ENCODE peak calls at places on chromosomes 2 and 18, in five cellular contexts. E is H9, C is trophoblast cell, I is neuronal stem cell, D is H1. M is an unnamed sample.

GRCh38 chr2:227370087-227370486 is 9.0 kb downstream of the TM4SF20 start:
- DNase-seq in C (no peak), D (no peak), I (no peak), E (no peak), M (no peak)

GRCh38 chr2:69559696-69560482 is 83.7 kb downstream of the AAK1 start:
- DNase-seq in C (peak; percentile 68), D (peak; percentile 15), I (peak; percentile 63), E (peak; percentile 51), M (peak; percentile 71)

GRCh38 chr2:120381661-120382060 is 35.7 kb downstream of the INHBB start:
- DNase-seq in C (no peak), I (no peak), D (no peak), E (no peak), M (no peak)

GRCh38 chr2:219082332-219082958 is 21.7 kb upstream of the IHH start:
- DNase-seq in D (no peak), C (no peak), E (no peak), I (no peak), M (no peak)

GRCh38 chr2:165401285-165401852 is 68.1 kb upstream of the CSRNP3 start:
- DNase-seq in D (no peak), E (no peak), C (no peak), I (peak; percentile 52), M (peak; percentile 71)

GRCh38 chr2:203650860-203651613 is 55.4 kb upstream of the CD28 start:
- DNase-seq in C (no peak), E (no peak), I (no peak), D (no peak), M (peak; percentile 71)

GRCh38 chr2:37672104-37672869 is 845 bp upstream of the CDC42EP3 start:
- DNase-seq in C (peak; percentile 93), E (peak; percentile 97), D (peak; percentile 91), I (peak; percentile 97), M (peak; percentile 93)

GRCh38 chr2:55365303-55365702 is 54.4 kb downstream of the CCDC88A start:
- DNase-seq in I (no peak), C (no peak), D (no peak), E (no peak), M (no peak)

GRCh38 chr18:5294113-5294617 is 1.4 kb downstream of the ZBTB14 start:
- DNase-seq in E (no peak), C (no peak), D (no peak), I (no peak), M (no peak)

GRCh38 chr2:84768840-84769239 is 112.0 kb downstream of the TRABD2A start:
- DNase-seq in C (no peak), E (no peak), I (no peak), D (no peak), M (no peak)

GRCh38 chr18:59301974-59302373 is 16.5 kb downstream of the CPLX4 start:
- DNase-seq in E (no peak), D (no peak), I (no peak), C (no peak), M (no peak)

DNA sequence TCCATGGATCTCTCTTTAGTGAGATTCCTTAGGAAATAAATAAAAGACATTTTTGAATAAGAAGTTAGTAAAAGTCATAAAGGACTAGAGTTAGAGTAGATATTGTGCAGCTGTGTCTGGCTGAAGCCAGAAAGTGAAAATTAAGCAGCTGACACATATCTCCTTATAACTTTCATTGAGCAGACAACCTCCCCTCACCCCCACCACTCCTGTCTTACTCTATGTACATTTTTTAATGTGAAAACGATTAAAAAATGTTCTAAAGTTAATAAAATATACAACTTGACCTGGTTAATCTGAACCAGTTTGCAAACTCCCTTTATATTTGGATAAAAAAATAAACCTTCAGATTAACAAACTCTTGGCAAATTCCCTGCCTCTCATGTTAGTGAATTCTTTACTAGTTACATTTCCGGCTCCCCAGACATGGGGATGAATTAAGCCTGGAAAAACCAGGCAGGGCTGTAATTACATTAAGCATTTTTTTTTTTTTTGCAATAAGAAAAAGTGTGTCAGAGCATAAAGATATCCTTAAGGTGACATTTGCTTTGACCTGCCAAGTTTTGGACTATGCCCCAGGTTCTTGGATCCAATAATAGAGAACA is 462.9 kb downstream of the MEIS1 start:
- DNase-seq in C (no peak), D (no peak), I (no peak), E (no peak), M (no peak)
- H2BK5ac ChIP-seq in C (no peak overlapping the region), D (no peak overlapping the region), I (no peak overlapping the region), E (no peak overlapping the region), M (no peak overlapping the region)

DNA sequence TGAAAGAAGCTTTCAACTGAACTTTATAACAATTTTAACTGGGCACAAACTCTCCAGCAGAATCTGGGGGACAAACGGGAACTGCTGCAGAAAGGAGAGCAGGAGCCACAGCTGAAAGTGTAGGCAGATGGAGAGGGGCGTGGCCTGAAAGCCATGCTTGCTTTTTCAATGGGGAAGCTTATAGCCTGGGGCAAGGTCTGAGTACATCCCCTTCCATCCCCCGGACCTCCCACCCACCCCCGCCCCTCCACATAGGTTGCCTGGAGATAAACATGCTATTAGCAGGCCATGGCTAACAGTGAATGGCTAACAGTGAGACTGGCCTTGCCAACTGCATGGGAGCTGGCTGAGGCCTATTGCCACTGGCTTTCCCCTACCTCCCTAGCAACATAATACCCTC is 317.9 kb upstream of the TANK start:
- DNase-seq in E (peak; percentile 42), D (no peak), I (no peak), C (no peak), M (no peak)
- H2BK12ac ChIP-seq in E (no peak overlapping the region), D (no peak overlapping the region), I (no peak overlapping the region), C (peak overlapping the region; percentile 38), M (no peak overlapping the region)

DNA sequence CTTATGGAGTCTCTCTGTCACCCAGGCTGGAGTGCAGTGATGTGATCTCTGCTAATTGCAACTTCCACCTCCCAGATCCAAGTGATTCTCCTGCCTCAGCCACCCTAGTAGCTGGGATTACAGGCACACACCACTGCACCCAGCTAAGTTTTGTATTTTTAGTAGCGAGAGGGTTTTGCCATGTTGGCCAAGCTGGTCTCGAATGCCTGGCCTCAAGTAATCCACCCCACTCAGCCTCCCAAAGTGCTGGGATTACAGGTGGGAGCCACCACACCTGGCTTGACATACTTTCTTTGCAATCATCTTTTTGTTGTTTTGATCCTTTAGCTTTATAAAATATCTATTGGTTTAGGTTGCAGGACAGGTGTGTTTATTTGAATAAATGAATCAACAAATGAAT is 9.7 kb upstream of the KCNE4 start:
- DNase-seq in I (no peak), C (no peak), D (no peak), E (no peak), M (no peak)
- H2BK5ac ChIP-seq in I (no peak overlapping the region), C (peak overlapping the region; percentile 34), D (no peak overlapping the region), E (no peak overlapping the region), M (no peak overlapping the region)

DNA sequence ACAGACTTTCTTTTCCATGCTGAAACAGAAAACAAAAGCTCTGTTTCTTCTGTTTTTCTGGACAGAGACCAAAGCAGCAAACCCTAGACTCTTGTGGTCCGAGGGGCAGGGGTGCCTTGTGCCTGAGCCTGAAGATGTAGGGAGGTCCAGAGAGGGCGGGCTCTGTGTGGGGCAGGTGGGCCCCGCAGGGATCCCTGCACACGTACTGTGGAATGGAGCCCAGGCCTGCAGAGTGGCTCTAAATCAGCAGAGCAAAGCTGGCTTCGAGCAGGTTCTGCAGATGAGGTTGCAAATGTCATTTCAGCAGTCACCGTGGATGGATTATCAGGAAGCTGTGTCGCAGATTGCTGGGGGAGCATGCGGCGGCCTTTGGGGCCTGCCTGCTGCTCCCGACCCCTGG is 438.6 kb downstream of the RNF144A start:
- DNase-seq in E (no peak), I (no peak), C (no peak), D (no peak), M (no peak)
- H2BK12ac ChIP-seq in E (no peak overlapping the region), I (no peak overlapping the region), C (no peak overlapping the region), D (no peak overlapping the region), M (no peak overlapping the region)

DNA sequence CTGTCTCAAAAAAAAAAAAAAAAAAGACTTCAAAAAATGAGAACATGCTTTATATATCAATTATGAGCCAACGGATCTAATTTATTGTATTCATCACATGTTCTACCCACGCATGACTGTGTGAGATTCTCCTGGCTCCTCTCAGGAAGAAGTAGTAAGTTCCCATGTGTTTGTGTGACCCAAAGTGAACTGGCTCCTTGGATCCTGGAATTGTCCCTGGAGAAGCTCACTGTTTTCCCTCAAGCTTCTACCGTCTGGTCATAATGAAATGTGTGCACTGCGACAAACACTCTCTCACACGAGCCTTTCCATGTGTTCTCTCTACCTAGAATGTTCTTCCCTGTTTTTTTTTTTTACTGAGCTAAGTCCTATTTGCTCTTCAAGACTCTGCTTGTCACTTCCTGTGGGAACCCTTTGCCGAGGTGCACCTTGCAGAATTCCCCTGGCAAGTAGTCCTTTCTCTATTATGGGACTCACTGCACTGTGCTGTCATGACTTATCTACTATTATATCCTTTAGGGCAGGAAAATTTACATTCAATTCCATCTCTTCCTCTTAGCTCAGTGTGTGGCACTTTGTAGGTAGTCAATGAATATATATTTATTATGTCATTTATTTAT is 83.2 kb upstream of the THOC1 start:
- DNase-seq in E (no peak), C (no peak), I (no peak), D (no peak), M (no peak)
- H2BK5ac ChIP-seq in E (no peak overlapping the region), C (no peak overlapping the region), I (no peak overlapping the region), D (no peak overlapping the region), M (no peak overlapping the region)

M was measured in mesenchymal stem cell.